ENCODE peak calls at places on chromosomes 6 and 20, in five cellular contexts. R is central memory CD8-positive, alpha-beta T cell; D is tibial nerve; C is NCI-H1417; F is NCI-H2029. H is an unnamed sample.

GRCh38 chr20:31595654-31596411 is 9.3 kb upstream of the ID1 start:
- DNase-seq in R (no peak), C (no peak), D (peak; percentile 77), F (peak; percentile 35), H (peak; percentile 88)

GRCh38 chr20:3751664-3752385 is 15.7 kb downstream of the ADISSP start:
- DNase-seq in R (no peak), D (no peak), F (peak; percentile 54), C (peak; percentile 76), H (peak; percentile 20)

GRCh38 chr6:106300944-106301343 is 24.6 kb downstream of the ATG5 start:
- DNase-seq in C (peak; percentile 37), R (no peak), D (peak; percentile 10), F (no peak), H (peak; percentile 68)

GRCh38 chr6:93784794-93785757 is 365.7 kb upstream of the EPHA7 start:
- DNase-seq in C (no peak), R (no peak), F (no peak), D (peak; percentile 24), H (peak; percentile 95)

GRCh38 chr20:42123981-42124473 is 505.9 kb upstream of the CHD6 start:
- DNase-seq in D (no peak), C (no peak), F (no peak), R (no peak), H (no peak)

GRCh38 chr6:13492357-13492756 is 5.0 kb upstream of the GFOD1 start:
- DNase-seq in D (no peak), C (no peak), R (no peak), F (no peak), H (no peak)

GRCh38 chr6:52419809-52420667 is at the start of gene EFHC1:
- DNase-seq in D (peak; percentile 98), R (peak; percentile 95), F (peak; percentile 98), C (peak; percentile 99), H (peak; percentile 98)

GRCh38 chr6:27502508-27503435 is 29.9 kb upstream of the ZNF184 start:
- DNase-seq in F (peak; percentile 6), C (peak; percentile 86), R (peak; percentile 68), D (peak; percentile 78), H (peak; percentile 64)

GRCh38 chr6:142885182-142885867 is 59.7 kb downstream of the HIVEP2 start:
- DNase-seq in D (peak; percentile 31), R (peak; percentile 59), F (no peak), C (peak; percentile 73), H (peak; percentile 96)

GRCh38 chr6:82362868-82363267 is 749 bp upstream of the TPBG start:
- DNase-seq in R (no peak), C (no peak), D (no peak), F (no peak), H (peak; percentile 94)

GRCh38 chr6:142569676-142570075 is 267.9 kb downstream of the ADGRG6 start:
- DNase-seq in D (no peak), F (no peak), R (no peak), C (no peak), H (no peak)

GRCh38 chr6:42236030-42236429 is 18.4 kb upstream of the MRPS10 start:
- DNase-seq in C (no peak), D (no peak), R (no peak), F (no peak), H (no peak)

GRCh38 chr20:63029358-63030121 is 22.8 kb upstream of the BHLHE23 start:
- DNase-seq in D (no peak), F (no peak), R (no peak), C (no peak), H (no peak)

GRCh38 chr6:21601932-21602390 is 8.4 kb downstream of the SOX4 start:
- DNase-seq in C (no peak), D (no peak), F (no peak), R (no peak), H (no peak)

GRCh38 chr20:391041-391711 is 10.6 kb downstream of the TRIB3 start:
- DNase-seq in C (no peak), D (no peak), F (no peak), R (no peak), H (no peak)

GRCh38 chr6:3808759-3809514 is 40.2 kb upstream of the FAM50B start:
- DNase-seq in F (no peak), R (no peak), D (peak; percentile 56), C (no peak), H (peak; percentile 89)

GRCh38 chr20:10478930-10479329 is 43.8 kb downstream of the SLX4IP start:
- DNase-seq in C (no peak), F (no peak), R (no peak), D (no peak), H (no peak)

GRCh38 chr6:94751641-94752329 is 825.5 kb upstream of the MANEA start:
- DNase-seq in F (no peak), R (no peak), C (no peak), D (no peak), H (no peak)

GRCh38 chr6:154361476-154361875 is 4.9 kb upstream of the IPCEF1 start:
- DNase-seq in R (no peak), D (no peak), C (no peak), F (no peak), H (no peak)

GRCh38 chr6:130482645-130483390 is 117.0 kb downstream of the TMEM200A start:
- DNase-seq in C (no peak), R (no peak), D (no peak), F (no peak), H (peak; percentile 80)

GRCh38 chr6:136604928-136605485 is 54.8 kb upstream of the MAP7 start:
- DNase-seq in D (no peak), F (no peak), R (no peak), C (no peak), H (no peak)

GRCh38 chr6:56659721-56660373 is 17.2 kb upstream of the DST start:
- DNase-seq in D (no peak), R (no peak), C (no peak), F (no peak), H (no peak)

GRCh38 chr6:35919827-35920751 is 809 bp downstream of the SRPK1 start:
- DNase-seq in D (no peak), C (peak; percentile 63), F (peak; percentile 14), R (peak; percentile 11), H (peak; percentile 85)

GRCh38 chr20:23059831-23060230 is 10.4 kb upstream of the THBD start:
- DNase-seq in R (no peak), F (no peak), D (no peak), C (no peak), H (no peak)

GRCh38 chr6:157323924-157324276 is 581 bp upstream of the TMEM242 start:
- DNase-seq in R (no peak), D (peak; percentile 50), F (no peak), C (no peak), H (peak; percentile 86)

GRCh38 chr6:166970776-166971175 is 14.4 kb upstream of the RNASET2 start:
- DNase-seq in R (no peak), C (no peak), D (no peak), F (no peak), H (no peak)

GRCh38 chr20:38186788-38187221 is 21.7 kb upstream of the TGM2 start:
- DNase-seq in C (no peak), F (no peak), D (no peak), R (no peak), H (no peak)

GRCh38 chr6:30793521-30794194 is 49.3 kb upstream of the IER3 start:
- DNase-seq in D (no peak), C (no peak), R (peak; percentile 11), F (no peak), H (peak; percentile 76)

GRCh38 chr6:33428219-33428890 is 8.5 kb downstream of the SYNGAP1 start:
- DNase-seq in R (no peak), D (no peak), F (no peak), C (peak; percentile 35), H (peak; percentile 26)

GRCh38 chr6:163182696-163183095 is 231.8 kb upstream of the QKI start:
- DNase-seq in D (no peak), R (no peak), C (no peak), F (no peak), H (no peak)

GRCh38 chr6:14017626-14018475 is 93.1 kb downstream of the RNF182 start:
- DNase-seq in F (no peak), R (no peak), C (no peak), D (no peak), H (no peak)

GRCh38 chr20:41151134-41151869 is 14.0 kb downstream of the PLCG1 start:
- DNase-seq in C (no peak), F (no peak), R (no peak), D (no peak), H (no peak)

GRCh38 chr6:106056060-106056737 is 29.9 kb upstream of the PRDM1 start:
- DNase-seq in C (no peak), R (no peak), F (no peak), D (no peak), H (no peak)

GRCh38 chr6:137044366-137045220 is at the start of gene IL20RA:
- DNase-seq in F (peak; percentile 22), D (no peak), C (peak; percentile 91), R (no peak), H (peak; percentile 14)